ENCODE peak calls at places on chromosome 11, in seven cellular contexts. F, G, K, N, C, O and D are unnamed samples.

GRCh38 chr11:71108013-71108865 is 144.1 kb downstream of the SHANK2 start:
- DNase-seq in F (no peak), G (no peak), K (no peak), N (no peak), C (no peak), O (no peak), D (no peak)

GRCh38 chr11:111601636-111601978 is 642 bp upstream of the SIK2 start:
- DNase-seq in F (no peak), G (no peak), K (no peak), N (no peak), C (no peak), O (no peak), D (no peak)

GRCh38 chr11:14449302-14449714 is 50.3 kb downstream of the COPB1 start:
- DNase-seq in F (no peak), G (no peak), K (no peak), N (no peak), C (peak; percentile 47), O (no peak), D (no peak)

GRCh38 chr11:102869354-102869753 is 5.4 kb downstream of the MMP12 start:
- DNase-seq in F (no peak), G (no peak), K (no peak), N (no peak), C (no peak), O (no peak), D (no peak)

GRCh38 chr11:36214976-36215687 is 74.1 kb downstream of the COMMD9 start:
- DNase-seq in F (no peak), G (no peak), K (no peak), N (no peak), C (no peak), O (no peak), D (no peak)

GRCh38 chr11:118312328-118312727 is 7.8 kb downstream of the CD3E start:
- DNase-seq in F (no peak), G (no peak), K (no peak), N (no peak), C (no peak), O (no peak), D (no peak)

GRCh38 chr11:96324912-96325311 is 18.1 kb downstream of the MAML2 start:
- DNase-seq in F (peak; percentile 78), G (no peak), K (no peak), N (no peak), C (peak; percentile 87), O (no peak), D (no peak)

GRCh38 chr11:19934828-19935259 is 222.2 kb downstream of the NAV2 start:
- DNase-seq in F (peak; percentile 70), G (no peak), K (no peak), N (no peak), C (peak; percentile 72), O (no peak), D (no peak)

GRCh38 chr11:80197155-80197554 is 756.3 kb upstream of the TENM4 start:
- DNase-seq in F (no peak), G (no peak), K (no peak), N (no peak), C (no peak), O (no peak), D (no peak)

GRCh38 chr11:3807856-3808845 is at the start of gene PGAP2:
- DNase-seq in F (peak; percentile 31), G (peak; percentile 41), K (peak; percentile 75), N (peak; percentile 74), C (peak; percentile 83), O (no peak), D (peak; percentile 90)

GRCh38 chr11:119585038-119585666 is 143.8 kb downstream of the NECTIN1 start:
- DNase-seq in F (peak; percentile 32), G (no peak), K (peak; percentile 10), N (no peak), C (no peak), O (no peak), D (peak; percentile 81)

GRCh38 chr11:66337103-66337899 is 1.1 kb upstream of the RIN1 start:
- DNase-seq in F (peak; percentile 82), G (no peak), K (no peak), N (no peak), C (no peak), O (peak; percentile 75), D (peak; percentile 60)

GRCh38 chr11:69190796-69191536 is 35.2 kb downstream of the SMIM38 start:
- DNase-seq in F (no peak), G (no peak), K (no peak), N (no peak), C (no peak), O (no peak), D (no peak)

GRCh38 chr11:76629133-76629852 is 41.3 kb downstream of the LRRC32 start:
- DNase-seq in F (peak; percentile 14), G (no peak), K (no peak), N (no peak), C (no peak), O (no peak), D (peak; percentile 45)

GRCh38 chr11:68569357-68569756 is 108.8 kb downstream of the PPP6R3 start:
- DNase-seq in F (no peak), G (no peak), K (no peak), N (no peak), C (no peak), O (no peak), D (no peak)